ENCODE peak calls at places on chromosomes 1 and 21, in five cellular contexts. I, E, O, G and W are unnamed samples.

GRCh38 chr1:183034682-183035081 is 11.5 kb downstream of the LAMC1 start:
- DNase-seq in I (no peak), E (no peak), O (no peak), G (no peak), W (no peak)

GRCh38 chr1:174938306-174939000 is 61.3 kb upstream of the CACYBP start:
- DNase-seq in I (no peak), E (no peak), O (no peak), G (no peak), W (no peak)

GRCh38 chr1:44647896-44648295 is 26.4 kb downstream of the TMEM53 start:
- DNase-seq in I (no peak), E (no peak), O (no peak), G (no peak), W (no peak)

GRCh38 chr1:154497026-154497806 is 4.8 kb upstream of the TDRD10 start:
- DNase-seq in I (no peak), E (no peak), O (no peak), G (no peak), W (no peak)

GRCh38 chr1:239835946-239836345 is 255.7 kb upstream of the FMN2 start:
- DNase-seq in I (no peak), E (no peak), O (no peak), G (no peak), W (no peak)

GRCh38 chr1:237134929-237135328 is 92.9 kb downstream of the RYR2 start:
- DNase-seq in I (no peak), E (no peak), O (no peak), G (no peak), W (no peak)

GRCh38 chr21:42777064-42777756 is 102.1 kb downstream of the WDR4 start:
- DNase-seq in I (no peak), E (no peak), O (no peak), G (no peak), W (no peak)

GRCh38 chr1:48202030-48202752 is 20.3 kb upstream of the SLC5A9 start:
- DNase-seq in I (peak), E (peak), O (peak), G (peak), W (peak)

GRCh38 chr1:30407030-30407861 is 316.1 kb downstream of the MATN1 start:
- DNase-seq in I (no peak), E (no peak), O (no peak), G (no peak), W (no peak)

GRCh38 chr1:116273042-116273783 is 99.8 kb upstream of the ATP1A1 start:
- DNase-seq in I (no peak), E (no peak), O (no peak), G (no peak), W (no peak)

GRCh38 chr1:185843297-185843869 is 109.2 kb downstream of the HMCN1 start:
- DNase-seq in I (no peak), E (no peak), O (no peak), G (no peak), W (no peak)

GRCh38 chr1:15409400-15410222 is at the start of gene EFHD2:
- DNase-seq in I (peak), E (peak), O (peak), G (peak), W (peak)

GRCh38 chr1:224643653-224644052 is 27.5 kb downstream of the CNIH3 start:
- DNase-seq in I (no peak), E (no peak), O (no peak), G (no peak), W (no peak)

GRCh38 chr1:37517569-37517968 is 3.0 kb upstream of the MEAF6 start:
- DNase-seq in I (no peak), E (no peak), O (no peak), G (no peak), W (no peak)

GRCh38 chr1:203140743-203141520 is 13.4 kb downstream of the ADORA1 start:
- DNase-seq in I (no peak), E (no peak), O (no peak), G (no peak), W (no peak)

GRCh38 chr1:2091611-2092604 is 41.7 kb downstream of the PRKCZ start:
- DNase-seq in I (no peak), E (no peak), O (no peak), G (peak), W (no peak)

GRCh38 chr1:156657971-156658319 is 16.0 kb downstream of the BCAN start:
- DNase-seq in I (no peak), E (no peak), O (no peak), G (no peak), W (no peak)

GRCh38 chr1:234865171-234866006 is 255.4 kb upstream of the IRF2BP2 start:
- DNase-seq in I (no peak), E (no peak), O (no peak), G (no peak), W (no peak)

GRCh38 chr1:199243423-199244061 is 604.7 kb downstream of the PTPRC start:
- DNase-seq in I (peak), E (peak), O (peak), G (peak), W (peak)

GRCh38 chr1:62228139-62228882 is 33.7 kb downstream of the L1TD1 start:
- DNase-seq in I (no peak), E (no peak), O (no peak), G (no peak), W (no peak)

GRCh38 chr1:206658264-206658980 is 23.1 kb downstream of the DYRK3 start:
- DNase-seq in I (no peak), E (peak), O (peak), G (peak), W (no peak)

GRCh38 chr1:206654826-206655225 is 19.5 kb downstream of the DYRK3 start:
- DNase-seq in I (no peak), E (no peak), O (no peak), G (no peak), W (no peak)

GRCh38 chr1:206658981-206659273 is 23.6 kb downstream of the DYRK3 start:
- DNase-seq in I (no peak), E (no peak), O (no peak), G (no peak), W (no peak)

GRCh38 chr1:206655471-206655882 is 20.1 kb downstream of the DYRK3 start:
- DNase-seq in I (no peak), E (no peak), O (no peak), G (no peak), W (no peak)

GRCh38 chr1:206656936-206657335 is 21.6 kb downstream of the DYRK3 start:
- DNase-seq in I (no peak), E (no peak), O (no peak), G (no peak), W (no peak)
- TF ChIP-seq CTCF in I (no peak), E (no peak), O (no peak), G (no peak), W (no peak)

GRCh38 chr1:85898861-85899260 is 190.6 kb upstream of the ZNHIT6 start:
- DNase-seq in I (no peak), E (no peak), O (no peak), G (no peak), W (no peak)

GRCh38 chr1:85888961-85889360 is 180.7 kb upstream of the ZNHIT6 start:
- DNase-seq in I (no peak), E (no peak), O (no peak), G (no peak), W (peak)

GRCh38 chr1:85894651-85895050 is 186.4 kb upstream of the ZNHIT6 start:
- DNase-seq in I (peak), E (peak), O (peak), G (no peak), W (peak)
- TF ChIP-seq CTCF in I (peak), E (no peak), O (peak), G (peak), W (peak)

GRCh38 chr1:218259800-218260199 is 25.3 kb upstream of the RRP15 start:
- DNase-seq in I (peak), E (no peak), O (peak), G (no peak), W (peak)
- TF ChIP-seq CTCF in I (peak), E (peak), O (peak), G (no peak), W (peak)

GRCh38 chr1:23021834-23022233 is 2.6 kb downstream of the KDM1A start:
- DNase-seq in I (no peak), E (no peak), O (no peak), G (no peak), W (no peak)

GRCh38 chr1:23018661-23019093 is 591 bp upstream of the KDM1A start:
- DNase-seq in I (no peak), E (peak), O (no peak), G (no peak), W (no peak)

GRCh38 chr1:23019851-23020625 is 770 bp downstream of the KDM1A start:
- DNase-seq in I (peak), E (peak), O (peak), G (peak), W (peak)

GRCh38 chr1:23020731-23021130 is 1.5 kb downstream of the KDM1A start:
- DNase-seq in I (peak), E (no peak), O (no peak), G (no peak), W (peak)

DNA sequence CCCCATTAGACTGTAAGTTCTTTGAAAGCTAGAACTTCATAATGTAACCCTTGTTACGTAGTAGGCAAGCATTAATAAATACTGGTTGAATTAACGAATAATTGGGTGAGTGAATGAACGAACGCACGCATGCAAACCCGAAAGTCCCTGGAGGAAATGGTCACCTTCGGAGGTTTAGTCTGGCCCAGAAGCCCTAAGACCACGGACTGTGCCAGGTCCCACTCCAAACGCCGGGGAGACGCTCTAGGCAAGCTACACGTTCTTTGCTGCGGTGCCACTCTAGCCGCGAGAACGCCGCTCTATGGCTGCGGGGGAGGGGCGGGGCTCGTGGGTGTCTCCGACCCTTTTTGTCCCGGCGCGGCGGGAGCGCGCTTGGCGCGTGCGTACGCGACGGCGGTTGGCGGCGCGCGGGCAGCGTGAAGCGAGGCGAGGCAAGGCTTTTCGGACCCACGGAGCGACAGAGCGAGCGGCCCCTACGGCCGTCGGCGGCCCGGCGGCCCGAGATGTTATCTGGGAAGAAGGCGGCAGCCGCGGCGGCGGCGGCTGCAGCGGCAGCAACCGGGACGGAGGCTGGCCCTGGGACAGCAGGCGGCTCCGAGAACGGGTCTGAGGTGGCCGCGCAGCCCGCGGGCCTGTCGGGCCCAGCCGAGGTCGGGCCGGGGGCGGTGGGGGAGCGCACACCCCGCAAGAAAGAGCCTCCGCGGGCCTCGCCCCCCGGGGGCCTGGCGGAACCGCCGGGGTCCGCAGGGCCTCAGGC is at the start of gene KDM1A:
- DNase-seq in I (peak), E (peak), O (peak), G (peak), W (peak)
- TF ChIP-seq CTCF in I (no peak), E (peak), O (no peak), G (no peak), W (no peak)

DNA sequence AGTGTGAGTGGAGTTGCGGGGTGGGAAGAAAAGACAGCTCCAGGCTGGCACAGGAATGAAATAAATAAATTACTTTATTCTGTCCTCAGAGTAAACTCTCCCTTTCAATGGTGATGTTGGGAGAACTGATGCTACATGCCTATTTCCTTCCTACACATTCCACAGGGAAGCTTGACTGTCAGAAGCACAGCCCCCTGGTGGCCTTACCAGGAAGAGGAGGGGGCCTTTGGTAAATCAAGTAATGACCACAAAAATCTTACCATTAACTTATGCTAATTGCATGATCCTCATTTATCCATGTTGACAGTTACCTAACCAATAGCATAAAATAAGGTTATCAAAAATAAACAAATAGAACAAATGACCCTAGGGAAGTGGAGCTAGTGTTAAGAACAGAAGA is 605.0 kb upstream of the PKN2 start:
- DNase-seq in I (peak), E (no peak), O (no peak), G (no peak), W (peak)
- TF ChIP-seq CTCF in I (peak), E (no peak), O (peak), G (no peak), W (no peak)

DNA sequence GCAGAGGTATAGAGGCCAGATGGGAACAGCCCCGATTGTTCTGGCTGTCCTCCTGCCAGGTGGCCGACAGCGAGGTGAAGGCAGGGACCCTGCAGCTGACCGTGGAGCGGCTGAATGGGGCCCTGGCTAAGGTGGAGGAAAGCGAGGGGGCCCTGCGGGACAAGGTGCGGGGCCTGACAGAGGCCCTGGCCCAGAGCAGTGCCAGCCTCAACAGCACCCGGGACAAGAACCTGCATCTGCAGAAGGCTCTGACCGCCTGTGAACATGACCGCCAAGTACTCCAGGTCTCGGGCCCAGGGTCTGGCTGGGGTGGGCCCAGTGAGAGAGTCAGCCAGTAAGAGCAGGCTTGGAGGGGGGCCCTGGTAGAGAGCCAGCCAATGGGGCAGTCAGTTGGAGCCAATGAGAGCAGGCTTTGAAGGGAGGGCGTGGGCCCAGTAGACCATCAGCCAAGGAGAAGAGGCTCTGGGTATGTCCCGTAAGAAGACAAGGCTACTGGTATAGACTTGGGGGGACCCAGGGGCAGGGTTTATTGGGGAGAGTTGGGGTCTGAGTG is 11.3 kb downstream of the MFAP2 start:
- DNase-seq in I (no peak), E (no peak), O (no peak), G (no peak), W (no peak)
- TF ChIP-seq CTCF in I (no peak), E (no peak), O (no peak), G (no peak), W (no peak)